ENCODE peak calls at places on chromosomes 4 and X, in four cellular contexts. O is IMR-90, A is endothelial cell of umbilical vein, M is GM12878. T is an unnamed sample.

GRCh38 chr4:64157397-64157796 is 251.9 kb downstream of the TECRL start:
- DNase-seq in O (no peak), A (no peak), M (no peak), T (no peak)

GRCh38 chr4:107747748-107748486 is 27.9 kb upstream of the PAPSS1 start:
- DNase-seq in O (no peak), A (no peak), M (no peak), T (no peak)

GRCh38 chr4:65535128-65535527 is 135.2 kb downstream of the EPHA5 start:
- DNase-seq in O (no peak), A (peak), M (no peak), T (no peak)

GRCh38 chrX:109995155-109995554 is 7.8 kb upstream of the TMEM164 start:
- DNase-seq in O (no peak), A (no peak), M (no peak), T (no peak)

GRCh38 chrX:10633722-10634121 is 13.3 kb upstream of the MID1 start:
- DNase-seq in O (peak), A (peak), M (no peak), T (peak)

GRCh38 chr4:31458813-31459212 is 738.6 kb downstream of the PCDH7 start:
- DNase-seq in O (no peak), A (no peak), M (no peak), T (no peak)

GRCh38 chr4:98480535-98480934 is 177.9 kb downstream of the TSPAN5 start:
- DNase-seq in O (no peak), A (no peak), M (no peak), T (no peak)

GRCh38 chrX:1462596-1463251 is 10.0 kb upstream of the ASMTL start:
- DNase-seq in O (peak), A (peak), M (no peak), T (peak)

GRCh38 chr4:159146454-159146853 is 43.6 kb downstream of the RAPGEF2 start:
- DNase-seq in O (peak), A (no peak), M (no peak), T (no peak)

GRCh38 chrX:82782014-82782413 is 726.1 kb upstream of the POU3F4 start:
- DNase-seq in O (no peak), A (no peak), M (no peak), T (no peak)

GRCh38 chr4:95732061-95732460 is 107.8 kb upstream of the PDHA2 start:
- DNase-seq in O (no peak), A (peak), M (no peak), T (no peak)

GRCh38 chr4:109434007-109434792 is 585 bp downstream of the SEC24B start:
- DNase-seq in O (peak), A (peak), M (no peak), T (peak)

GRCh38 chr4:13208558-13209193 is 275.5 kb downstream of the RAB28 start:
- DNase-seq in O (no peak), A (no peak), M (no peak), T (peak)

GRCh38 chr4:65645185-65645584 is 25.1 kb downstream of the EPHA5 start:
- DNase-seq in O (peak), A (no peak), M (no peak), T (no peak)

GRCh38 chrX:68072016-68072415 is 361.3 kb downstream of the OPHN1 start:
- DNase-seq in O (peak), A (peak), M (no peak), T (no peak)

GRCh38 chr4:26061248-26061986 is 147.4 kb downstream of the SMIM20 start:
- DNase-seq in O (peak), A (no peak), M (no peak), T (peak)

GRCh38 chrX:150575415-150575814 is 7.0 kb downstream of the MTM1 start:
- DNase-seq in O (peak), A (no peak), M (no peak), T (no peak)

GRCh38 chr4:140790765-140791164 is 34.6 kb upstream of the TBC1D9 start:
- DNase-seq in O (peak), A (no peak), M (peak), T (no peak)

GRCh38 chrX:27674491-27674890 is 84.3 kb downstream of the DCAF8L2 start:
- DNase-seq in O (no peak), A (no peak), M (no peak), T (no peak)

GRCh38 chr4:76968937-76969336 is 19.4 kb downstream of the SEPTIN11 start:
- DNase-seq in O (no peak), A (no peak), M (no peak), T (no peak)

GRCh38 chrX:148574247-148574973 is 74.0 kb downstream of the AFF2 start:
- DNase-seq in O (no peak), A (no peak), M (peak), T (no peak)

GRCh38 chr4:103091601-103092223 is 7.9 kb downstream of the BDH2 start:
- DNase-seq in O (peak), A (peak), M (peak), T (peak)

GRCh38 chrX:13258052-13258444 is 61.8 kb downstream of the ATXN3L start:
- DNase-seq in O (no peak), A (no peak), M (no peak), T (no peak)

GRCh38 chrX:7746861-7747260 is 96.1 kb upstream of the VCX start:
- DNase-seq in O (no peak), A (no peak), M (no peak), T (no peak)

GRCh38 chr4:10656988-10657387 is 27.6 kb downstream of the CLNK start:
- DNase-seq in O (peak), A (peak), M (no peak), T (no peak)

DNA sequence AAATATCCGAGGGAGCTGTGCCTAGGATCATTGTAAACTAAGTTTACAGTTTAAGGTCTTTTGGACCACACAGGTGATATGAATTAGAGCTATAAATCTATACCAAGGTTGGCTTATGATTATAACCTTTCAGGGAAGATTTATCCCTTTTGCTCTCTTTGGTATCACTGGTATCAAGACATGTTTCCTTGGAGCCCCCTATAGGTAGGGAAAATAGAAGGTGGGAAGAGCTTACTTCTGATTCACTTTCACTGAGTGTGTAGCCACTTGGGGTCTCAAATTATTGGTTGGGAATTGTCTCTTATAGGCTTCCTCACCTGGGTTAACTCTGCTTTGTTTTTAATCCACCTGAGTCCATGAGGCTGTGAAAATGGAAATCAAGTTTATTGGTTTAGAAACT is 262.1 kb upstream of the NR3C2 start:
- DNase-seq in O (no peak), A (peak), M (no peak), T (no peak)
- TF ChIP-seq FOS in O (no peak), A (no peak), M (no peak), T (no peak)

DNA sequence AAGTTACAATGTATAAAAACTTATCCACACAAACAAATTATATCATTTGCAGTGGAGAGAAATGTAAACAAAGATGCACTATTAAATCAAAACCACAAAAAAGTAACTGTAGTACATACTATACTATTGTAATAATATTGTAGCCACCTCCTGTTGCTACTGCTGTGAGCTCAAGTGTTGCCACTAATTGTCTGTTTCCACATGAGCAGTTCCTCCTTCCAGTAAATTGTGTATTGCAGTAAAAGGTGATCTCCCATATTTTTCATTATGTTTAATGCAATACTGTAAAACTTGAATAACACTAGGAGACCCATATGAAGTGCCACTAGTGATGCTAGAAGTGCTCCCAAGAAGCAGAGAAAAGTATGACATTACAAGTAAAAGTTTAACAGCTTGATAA is 11.7 kb downstream of the LIN54 start:
- DNase-seq in O (no peak), A (no peak), M (no peak), T (no peak)
- TF ChIP-seq FOS in O (no peak), A (no peak), M (no peak), T (no peak)

DNA sequence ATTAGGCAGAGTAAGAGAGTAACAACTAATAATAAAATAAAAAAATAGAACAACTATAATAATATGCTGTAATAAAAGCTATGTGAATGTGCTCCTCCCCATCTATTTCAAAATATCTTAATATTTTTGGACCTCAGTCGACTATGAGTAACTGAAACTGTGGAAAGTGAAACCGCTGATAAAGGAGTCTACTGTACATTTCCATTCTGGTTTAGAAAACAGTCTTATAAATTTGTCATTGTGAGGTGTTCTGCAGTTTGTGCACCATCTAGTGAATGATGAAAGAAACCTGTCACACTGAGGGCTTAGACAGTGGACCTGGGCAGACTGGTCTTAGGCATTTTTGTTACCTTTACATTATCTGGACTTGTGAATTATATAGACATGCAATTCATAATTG is 42.0 kb downstream of the TMEM150C start:
- DNase-seq in O (peak), A (peak), M (no peak), T (no peak)
- TF ChIP-seq FOS in O (no peak), A (no peak), M (no peak), T (no peak)

GRCh38 chr4:37381040-37381668 is 136.6 kb downstream of the NWD2 start:
- DNase-seq in O (no peak), A (no peak), M (no peak), T (no peak)
- TF ChIP-seq FOS in O (no peak), A (no peak), M (no peak), T (no peak)

DNA sequence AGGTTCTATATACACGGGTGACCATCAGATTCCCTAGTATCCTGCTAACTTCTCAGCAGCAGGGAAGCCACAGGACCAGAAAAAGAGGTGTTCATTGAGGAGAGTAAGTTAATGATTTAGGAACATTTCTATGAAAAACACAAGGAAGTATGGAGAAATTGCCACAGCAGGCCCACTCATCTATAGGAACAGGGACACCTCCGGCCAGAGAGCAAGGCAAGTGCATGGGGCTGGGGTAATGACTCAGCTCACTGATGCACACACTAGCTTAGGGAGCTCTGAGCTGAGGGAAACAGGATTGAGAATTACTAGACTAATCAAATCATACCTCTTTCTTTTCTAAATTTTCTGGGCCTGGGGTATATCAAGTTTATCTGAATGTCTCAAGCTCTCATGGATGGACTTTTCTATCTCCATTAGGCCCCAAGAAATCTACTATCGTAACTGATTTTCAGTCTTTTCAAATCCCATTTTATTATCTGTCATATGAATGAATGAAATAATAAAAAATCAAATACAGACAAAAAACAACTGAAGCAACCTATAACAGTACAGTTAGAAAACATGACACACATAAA is 89.9 kb downstream of the FBXO8 start:
- DNase-seq in O (peak), A (no peak), M (no peak), T (peak)
- TF ChIP-seq FOS in O (no peak), A (no peak), M (no peak), T (no peak)

DNA sequence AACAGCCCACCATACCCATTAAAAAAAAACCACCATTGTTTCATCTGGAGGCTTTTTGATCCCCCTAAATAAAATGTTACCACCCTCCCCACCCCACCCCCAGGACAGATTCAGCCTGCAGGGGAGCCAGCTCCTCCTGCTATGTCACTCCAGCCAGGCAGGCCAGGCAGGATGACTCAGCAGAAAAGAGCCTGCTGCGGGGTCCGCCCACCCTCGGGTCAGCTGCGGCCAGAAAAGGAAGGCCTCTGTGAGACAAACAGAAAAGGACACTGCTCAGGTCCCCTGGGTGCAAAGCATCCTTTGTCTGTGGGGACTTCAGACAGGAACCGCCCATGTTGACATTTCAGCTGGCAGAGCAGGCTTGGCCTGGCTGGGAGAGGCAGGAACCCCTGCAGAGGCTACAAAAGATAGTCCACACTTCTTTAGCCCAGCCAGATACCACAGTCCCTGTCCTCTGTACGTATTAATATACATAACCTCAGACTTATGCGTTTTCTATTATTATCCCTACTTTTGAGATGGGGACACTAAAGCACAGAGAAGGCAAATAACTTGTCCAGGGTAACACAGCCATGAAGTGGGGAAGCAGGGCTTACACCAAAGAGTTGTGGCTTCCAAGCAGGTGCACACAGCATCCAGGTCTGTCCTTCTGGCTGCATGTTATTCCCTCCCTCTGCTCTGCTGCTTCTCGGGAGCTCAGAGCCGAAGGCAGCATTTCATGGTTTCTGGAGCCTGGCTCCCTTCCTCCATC is 147.7 kb downstream of the CPEB2 start:
- DNase-seq in O (peak), A (peak), M (peak), T (peak)
- TF ChIP-seq FOS in O (peak), A (no peak), M (no peak), T (no peak)

DNA sequence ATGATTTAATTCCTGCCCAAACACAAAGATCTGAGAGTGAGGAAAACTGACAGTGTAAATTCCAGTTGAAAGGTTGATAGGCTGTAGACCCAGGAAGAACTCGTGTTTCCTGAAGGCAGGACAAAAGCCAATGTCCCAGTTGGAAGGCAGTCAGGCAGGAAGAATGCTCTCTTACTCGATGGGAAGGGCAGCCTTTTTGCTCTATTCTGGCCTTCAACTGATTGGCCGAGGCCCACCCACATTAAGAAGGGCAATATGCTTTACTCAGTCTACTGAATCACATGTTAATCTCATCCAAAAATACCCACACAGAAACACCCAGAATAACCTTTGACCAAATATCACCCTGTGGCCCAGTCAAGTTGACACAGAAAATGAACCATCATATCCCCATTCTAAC is 45.3 kb upstream of the SOD3 start:
- DNase-seq in O (no peak), A (no peak), M (no peak), T (no peak)
- TF ChIP-seq FOS in O (no peak), A (no peak), M (no peak), T (no peak)

GRCh38 chr4:185520119-185520518 is 15.2 kb downstream of the PDLIM3 start:
- DNase-seq in O (peak), A (peak), M (no peak), T (no peak)
- TF ChIP-seq FOS in O (no peak), A (peak), M (no peak), T (no peak)

DNA sequence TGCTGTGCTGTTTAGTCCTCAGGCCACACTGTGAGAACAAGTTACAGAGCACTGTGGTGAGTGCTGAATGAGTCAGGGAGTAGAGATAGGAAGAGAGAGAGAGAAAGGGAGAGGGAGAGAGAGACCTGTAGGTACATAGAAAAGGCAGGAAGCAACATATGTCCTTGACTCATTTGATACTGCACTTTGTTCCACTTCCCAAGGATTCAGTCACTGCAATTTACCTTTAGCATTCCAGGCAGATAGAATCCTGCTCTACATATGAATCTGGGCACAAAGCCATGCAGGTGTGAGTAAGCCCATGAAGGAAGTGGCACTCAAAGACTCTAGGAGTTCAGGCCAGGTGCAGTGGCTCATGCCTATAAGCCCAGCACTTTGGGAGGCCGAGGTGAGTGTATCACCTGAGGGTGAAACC is 1.0 kb upstream of the DAPP1 start:
- DNase-seq in O (peak), A (no peak), M (no peak), T (no peak)
- TF ChIP-seq FOS in O (no peak), A (no peak), M (no peak), T (no peak)

T was measured in K562.